ENCODE peak calls at places on chromosome 2, in ten cellular contexts. One of them, this sample, is unnamed.

GRCh38 chr2:135829420-135829983 is 7.5 kb downstream of the LCT start:
- DNase-seq in heart left ventricle: no peak
- DNase-seq in left kidney: peak
- DNase-seq in anterior cingulate cortex: no peak
- DNase-seq in LoVo: no peak
- DNase-seq in AG08396: no peak
- DNase-seq in T-helper 17 cell: no peak
- DNase-seq in hepatocyte: no peak
- DNase-seq in IMR-90: no peak
- DNase-seq in tibial nerve: no peak
- DNase-seq in this sample: no peak

GRCh38 chr2:44358498-44358897 is 2.8 kb downstream of the PREPL start:
- DNase-seq in heart left ventricle: no peak
- DNase-seq in left kidney: no peak
- DNase-seq in anterior cingulate cortex: no peak
- DNase-seq in LoVo: peak
- DNase-seq in AG08396: peak
- DNase-seq in T-helper 17 cell: no peak
- DNase-seq in hepatocyte: no peak
- DNase-seq in IMR-90: peak
- DNase-seq in tibial nerve: peak
- DNase-seq in this sample: peak

GRCh38 chr2:8249191-8249590 is 432.7 kb upstream of the ID2 start:
- DNase-seq in heart left ventricle: no peak
- DNase-seq in left kidney: no peak
- DNase-seq in anterior cingulate cortex: no peak
- DNase-seq in LoVo: no peak
- DNase-seq in AG08396: peak
- DNase-seq in T-helper 17 cell: no peak
- DNase-seq in hepatocyte: no peak
- DNase-seq in IMR-90: no peak
- DNase-seq in tibial nerve: no peak
- DNase-seq in this sample: no peak

GRCh38 chr2:102166189-102166845 is 20.5 kb upstream of the IL1RL2 start:
- DNase-seq in heart left ventricle: no peak
- DNase-seq in left kidney: peak
- DNase-seq in anterior cingulate cortex: no peak
- DNase-seq in LoVo: peak
- DNase-seq in AG08396: peak
- DNase-seq in T-helper 17 cell: no peak
- DNase-seq in hepatocyte: peak
- DNase-seq in IMR-90: peak
- DNase-seq in tibial nerve: peak
- DNase-seq in this sample: no peak

GRCh38 chr2:74001121-74001520 is 16.4 kb downstream of the TET3 start:
- DNase-seq in heart left ventricle: no peak
- DNase-seq in left kidney: no peak
- DNase-seq in anterior cingulate cortex: no peak
- DNase-seq in LoVo: no peak
- DNase-seq in AG08396: no peak
- DNase-seq in T-helper 17 cell: no peak
- DNase-seq in hepatocyte: no peak
- DNase-seq in IMR-90: peak
- DNase-seq in tibial nerve: no peak
- DNase-seq in this sample: no peak

GRCh38 chr2:190887089-190887488 is 6.5 kb downstream of the GLS start:
- DNase-seq in heart left ventricle: no peak
- DNase-seq in left kidney: no peak
- DNase-seq in anterior cingulate cortex: no peak
- DNase-seq in LoVo: no peak
- DNase-seq in AG08396: no peak
- DNase-seq in T-helper 17 cell: no peak
- DNase-seq in hepatocyte: no peak
- DNase-seq in IMR-90: peak
- DNase-seq in tibial nerve: no peak
- DNase-seq in this sample: peak

GRCh38 chr2:60964651-60965513 is 52.6 kb upstream of the PEX13 start:
- DNase-seq in heart left ventricle: no peak
- DNase-seq in left kidney: no peak
- DNase-seq in anterior cingulate cortex: no peak
- DNase-seq in LoVo: no peak
- DNase-seq in AG08396: no peak
- DNase-seq in T-helper 17 cell: no peak
- DNase-seq in hepatocyte: no peak
- DNase-seq in IMR-90: no peak
- DNase-seq in tibial nerve: no peak
- DNase-seq in this sample: no peak

GRCh38 chr2:54936766-54937165 is 113.5 kb downstream of the RTN4 start:
- DNase-seq in heart left ventricle: no peak
- DNase-seq in left kidney: no peak
- DNase-seq in anterior cingulate cortex: no peak
- DNase-seq in LoVo: no peak
- DNase-seq in AG08396: no peak
- DNase-seq in T-helper 17 cell: no peak
- DNase-seq in hepatocyte: no peak
- DNase-seq in IMR-90: no peak
- DNase-seq in tibial nerve: no peak
- DNase-seq in this sample: no peak

GRCh38 chr2:39027427-39027826 is 93.4 kb downstream of the SOS1 start:
- DNase-seq in heart left ventricle: no peak
- DNase-seq in left kidney: no peak
- DNase-seq in anterior cingulate cortex: no peak
- DNase-seq in LoVo: no peak
- DNase-seq in AG08396: no peak
- DNase-seq in T-helper 17 cell: no peak
- DNase-seq in hepatocyte: no peak
- DNase-seq in IMR-90: no peak
- DNase-seq in tibial nerve: no peak
- DNase-seq in this sample: no peak